ENCODE peak calls at places on chromosomes 4 and X, in five cellular contexts. S is small intestine, R is K562, K is aorta, Y is colonic mucosa. U is an unnamed sample.

GRCh38 chr4:110527156-110527555 is 51.2 kb downstream of the ENPEP start:
- DNase-seq in S (no peak), R (no peak), Y (no peak), K (no peak), U (peak; percentile 84)

GRCh38 chr4:52103314-52103713 is 52.2 kb downstream of the SPATA18 start:
- DNase-seq in Y (no peak), K (no peak), R (no peak), S (no peak), U (no peak)

GRCh38 chr4:84879651-84880200 is 86.8 kb downstream of the WDFY3 start:
- DNase-seq in S (no peak), Y (no peak), K (no peak), R (no peak), U (no peak)

GRCh38 chr4:3397128-3397527 is 44.6 kb upstream of the HGFAC start:
- DNase-seq in R (no peak), S (no peak), K (no peak), Y (no peak), U (no peak)

GRCh38 chr4:15717647-15718416 is 15.0 kb downstream of the BST1 start:
- DNase-seq in R (no peak), Y (no peak), S (no peak), K (no peak), U (no peak)

GRCh38 chr4:128600410-128600809 is 209.1 kb upstream of the JADE1 start:
- DNase-seq in K (no peak), S (peak; percentile 34), R (no peak), Y (no peak), U (no peak)

GRCh38 chr4:1490011-1490905 is 84.0 kb upstream of the NKX1-1 start:
- DNase-seq in Y (no peak), R (no peak), K (no peak), S (no peak), U (no peak)

GRCh38 chrX:42119076-42119475 is 195.7 kb upstream of the CASK start:
- DNase-seq in S (no peak), K (no peak), R (no peak), Y (no peak), U (no peak)

GRCh38 chr4:165502919-165503907 is 124.4 kb downstream of the CPE start:
- DNase-seq in K (no peak), S (no peak), R (no peak), Y (no peak), U (no peak)

GRCh38 chr4:168221298-168221697 is 97.3 kb downstream of the DDX60 start:
- DNase-seq in Y (no peak), S (peak; percentile 4), R (no peak), K (no peak), U (no peak)

GRCh38 chrX:13088155-13088485 is 43.7 kb upstream of the FAM9C start:
- DNase-seq in R (no peak), S (no peak), Y (no peak), K (no peak), U (no peak)

GRCh38 chr4:109977854-109978501 is 65.3 kb downstream of the EGF start:
- DNase-seq in S (peak; percentile 64), Y (no peak), R (peak; percentile 19), K (no peak), U (no peak)

GRCh38 chrX:52425710-52426245 is 57.0 kb downstream of the XAGE2 start:
- DNase-seq in S (no peak), R (no peak), K (no peak), Y (no peak), U (no peak)

GRCh38 chr4:112908511-112908910 is 140.9 kb upstream of the ANK2 start:
- DNase-seq in Y (no peak), S (no peak), K (no peak), R (no peak), U (no peak)

GRCh38 chr4:168059251-168059650 is 33.1 kb upstream of the ANXA10 start:
- DNase-seq in S (no peak), K (no peak), Y (no peak), R (no peak), U (no peak)

GRCh38 chr4:74570095-74570494 is 125.2 kb downstream of the AREG start:
- DNase-seq in S (no peak), K (no peak), Y (no peak), R (no peak), U (no peak)

GRCh38 chr4:8747896-8748575 is 123.6 kb downstream of the HMX1 start:
- DNase-seq in K (peak; percentile 21), R (no peak), Y (no peak), S (no peak), U (no peak)

GRCh38 chr4:142404191-142404611 is 441.9 kb downstream of the INPP4B start:
- DNase-seq in Y (no peak), K (peak; percentile 57), R (no peak), S (no peak), U (peak; percentile 31)

GRCh38 chr4:152500798-152501434 is 35.0 kb downstream of the FBXW7 start:
- DNase-seq in S (peak; percentile 88), Y (peak; percentile 81), R (peak; percentile 47), K (no peak), U (peak; percentile 51)

GRCh38 chrX:139642241-139642927 is 65.6 kb downstream of the MCF2 start:
- DNase-seq in Y (no peak), S (no peak), K (no peak), R (no peak), U (no peak)

GRCh38 chr4:1717129-1718094 is 3.7 kb downstream of the TMEM129 start:
- DNase-seq in Y (no peak), K (no peak), S (no peak), R (no peak), U (no peak)

GRCh38 chrX:123964155-123964554 is 2.6 kb downstream of the STAG2 start:
- DNase-seq in R (no peak), Y (no peak), K (no peak), S (no peak), U (peak; percentile 16)

GRCh38 chr4:98516441-98517323 is 141.7 kb downstream of the TSPAN5 start:
- DNase-seq in R (no peak), Y (no peak), S (no peak), K (no peak), U (no peak)
- H3K27ac ChIP-seq in R (peak overlapping the region; percentile 21), Y (no peak overlapping the region), S (no peak overlapping the region), K (no peak overlapping the region), U (no peak overlapping the region)

DNA sequence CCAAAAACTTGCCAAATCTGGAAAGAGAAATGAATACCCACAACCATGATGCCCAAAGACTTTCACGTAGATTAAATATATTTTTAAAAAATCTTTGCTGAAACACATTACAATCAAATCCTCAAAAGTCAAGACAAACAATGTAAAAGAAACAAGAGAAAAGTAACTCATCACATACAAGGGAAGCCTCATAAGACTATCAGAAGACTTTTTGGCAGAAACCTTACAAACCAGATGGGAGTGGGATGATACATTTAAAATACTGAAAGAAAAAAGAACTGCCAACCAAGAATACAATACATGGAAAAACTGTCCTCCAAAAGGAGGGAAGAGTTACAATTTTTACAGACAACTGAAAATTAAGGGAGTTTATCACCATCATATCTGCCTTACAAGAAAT is 319.0 kb upstream of the INTU start:
- DNase-seq in Y (no peak), S (no peak), K (no peak), R (no peak), U (no peak)
- H3K9me3 ChIP-seq in Y (no peaks in the 10 kb centered on the region), S (no peaks in the 10 kb centered on the region), K (no peaks in the 10 kb centered on the region), R (no peaks in the 10 kb centered on the region), U (peaks cover 8% of the 10 kb centered on the region)

DNA sequence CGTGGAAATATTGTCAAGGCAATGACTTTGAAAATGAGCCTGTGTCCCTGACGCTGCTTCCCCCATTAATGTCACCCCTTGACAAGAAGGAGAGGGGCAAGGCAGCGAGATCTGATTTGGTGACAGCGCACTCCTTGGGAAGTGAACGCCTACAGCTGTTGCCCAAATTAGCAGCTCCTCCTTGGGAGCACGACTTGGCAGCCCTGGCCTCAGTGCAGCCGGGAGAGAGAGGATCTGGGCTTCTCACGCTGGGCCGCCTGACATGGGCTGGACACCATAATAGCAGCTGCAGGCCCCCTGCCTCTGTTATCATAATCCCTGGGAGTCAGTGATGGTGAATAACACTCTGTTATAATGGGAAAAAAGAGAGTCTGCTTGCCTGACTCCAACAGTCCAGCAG is 73.5 kb downstream of the PSAPL1 start:
- DNase-seq in K (no peak), S (no peak), Y (peak; percentile 21), R (no peak), U (no peak)
- H3K27me3 ChIP-seq in K (no peaks in the 10 kb centered on the region), S (no peaks in the 10 kb centered on the region), Y (no peaks in the 10 kb centered on the region), R (no peaks in the 10 kb centered on the region), U (no peaks in the 10 kb centered on the region)

GRCh38 chr4:95643627-95644026 is 94.9 kb upstream of the UNC5C start:
- DNase-seq in K (no peak), R (no peak), Y (no peak), S (no peak), U (no peak)

GRCh38 chr4:95638920-95639501 is 90.2 kb upstream of the UNC5C start:
- DNase-seq in R (no peak), S (no peak), K (no peak), Y (no peak), U (peak; percentile 2)

GRCh38 chr4:95641571-95641970 is 92.8 kb upstream of the UNC5C start:
- DNase-seq in K (no peak), S (no peak), Y (no peak), R (no peak), U (no peak)

GRCh38 chr4:95637047-95637600 is 88.4 kb upstream of the UNC5C start:
- DNase-seq in K (no peak), S (no peak), R (no peak), Y (no peak), U (no peak)

GRCh38 chr4:95640337-95640736 is 91.6 kb upstream of the UNC5C start:
- DNase-seq in K (no peak), R (no peak), S (no peak), Y (no peak), U (no peak)
- H3K27ac ChIP-seq in K (no peak overlapping the region), R (no peak overlapping the region), S (no peak overlapping the region), Y (no peak overlapping the region), U (no peak overlapping the region)

DNA sequence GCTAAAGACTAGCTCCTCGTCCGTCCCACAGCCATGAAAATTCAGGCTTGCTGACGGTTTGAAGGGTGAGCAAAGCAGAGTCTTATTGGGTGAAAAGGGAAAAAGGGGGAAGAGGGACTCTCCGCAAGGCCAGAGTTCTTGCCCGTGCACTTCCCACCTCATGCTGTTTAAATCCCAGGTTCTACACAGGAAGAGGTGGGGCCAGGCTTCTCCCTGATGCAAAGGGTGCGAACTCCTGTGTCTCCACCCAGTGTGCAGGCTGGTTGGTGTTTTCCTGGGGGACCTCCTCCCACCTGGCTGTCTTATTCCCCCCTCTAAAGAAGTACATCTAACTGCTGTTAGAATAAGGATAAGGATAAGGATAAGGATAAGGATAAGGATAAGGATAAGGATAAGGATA is 18.0 kb upstream of the LANCL3 start:
- DNase-seq in K (no peak), S (no peak), Y (no peak), R (no peak), U (no peak)
- H3K9me3 ChIP-seq in K (no peaks in the 10 kb centered on the region), S (no peaks in the 10 kb centered on the region), Y (no peaks in the 10 kb centered on the region), R (no peaks in the 10 kb centered on the region), U (no peaks in the 10 kb centered on the region)

GRCh38 chr4:184052616-184053015 is 147.5 kb downstream of the STOX2 start:
- DNase-seq in R (no peak), S (no peak), Y (no peak), K (no peak), U (no peak)
- H3K27me3 ChIP-seq in R (no peaks in the 10 kb centered on the region), S (no peaks in the 10 kb centered on the region), Y (no peaks in the 10 kb centered on the region), K (no peaks in the 10 kb centered on the region), U (no peaks in the 10 kb centered on the region)